ENCODE peak calls at places on chromosomes 5 and 9, in four cellular contexts. One of them, this sample, is unnamed.

GRCh38 chr9:128995791-128996190 is 32.3 kb downstream of the SH3GLB2 start:
- DNase-seq in CD4-positive, CD25-positive, alpha-beta regulatory T cell: no peak
- DNase-seq in SJSA1: no peak
- DNase-seq in neuronal stem cell: no peak
- DNase-seq in this sample: no peak

GRCh38 chr5:96408841-96409458 is 24.1 kb downstream of the PCSK1 start:
- DNase-seq in CD4-positive, CD25-positive, alpha-beta regulatory T cell: no peak
- DNase-seq in SJSA1: no peak
- DNase-seq in neuronal stem cell: no peak
- DNase-seq in this sample: no peak

GRCh38 chr5:32455311-32455710 is 10.8 kb upstream of the ZFR start:
- DNase-seq in CD4-positive, CD25-positive, alpha-beta regulatory T cell: no peak
- DNase-seq in SJSA1: no peak
- DNase-seq in neuronal stem cell: no peak
- DNase-seq in this sample: no peak

GRCh38 chr5:74595143-74595915 is 45.2 kb downstream of the ENC1 start:
- DNase-seq in CD4-positive, CD25-positive, alpha-beta regulatory T cell: no peak
- DNase-seq in SJSA1: no peak
- DNase-seq in neuronal stem cell: no peak
- DNase-seq in this sample: no peak

GRCh38 chr5:168159425-168159824 is 132.0 kb upstream of the WWC1 start:
- DNase-seq in CD4-positive, CD25-positive, alpha-beta regulatory T cell: no peak
- DNase-seq in SJSA1: no peak
- DNase-seq in neuronal stem cell: no peak
- DNase-seq in this sample: no peak

GRCh38 chr9:37302277-37302676 is 120.2 kb upstream of the GRHPR start:
- DNase-seq in CD4-positive, CD25-positive, alpha-beta regulatory T cell: peak; percentile 67
- DNase-seq in SJSA1: no peak
- DNase-seq in neuronal stem cell: no peak
- DNase-seq in this sample: no peak

GRCh38 chr5:132754947-132755346 is 7.7 kb downstream of the CCNI2 start:
- DNase-seq in CD4-positive, CD25-positive, alpha-beta regulatory T cell: no peak
- DNase-seq in SJSA1: peak; percentile 45
- DNase-seq in neuronal stem cell: no peak
- DNase-seq in this sample: no peak

GRCh38 chr9:89372230-89372816 is 54.0 kb downstream of the SECISBP2 start:
- DNase-seq in CD4-positive, CD25-positive, alpha-beta regulatory T cell: peak; percentile 56
- DNase-seq in SJSA1: no peak
- DNase-seq in neuronal stem cell: peak; percentile 5
- DNase-seq in this sample: no peak

GRCh38 chr5:77885501-77885900 is 109.4 kb upstream of the TBCA start:
- DNase-seq in CD4-positive, CD25-positive, alpha-beta regulatory T cell: no peak
- DNase-seq in SJSA1: no peak
- DNase-seq in neuronal stem cell: no peak
- DNase-seq in this sample: no peak

GRCh38 chr5:44645502-44645901 is 163.2 kb upstream of the MRPS30 start:
- DNase-seq in CD4-positive, CD25-positive, alpha-beta regulatory T cell: no peak
- DNase-seq in SJSA1: no peak
- DNase-seq in neuronal stem cell: no peak
- DNase-seq in this sample: no peak
- H3K4me3 ChIP-seq in CD4-positive, CD25-positive, alpha-beta regulatory T cell: no peak overlapping the region
- H3K4me3 ChIP-seq in SJSA1: no peak overlapping the region
- H3K4me3 ChIP-seq in neuronal stem cell: no peak overlapping the region
- H3K4me3 ChIP-seq in this sample: no peak overlapping the region

GRCh38 chr9:107049825-107050184 is 186.8 kb downstream of the ZNF462 start:
- DNase-seq in CD4-positive, CD25-positive, alpha-beta regulatory T cell: no peak
- DNase-seq in SJSA1: no peak
- DNase-seq in neuronal stem cell: no peak
- DNase-seq in this sample: no peak
- H3K9me3 ChIP-seq in CD4-positive, CD25-positive, alpha-beta regulatory T cell: no peaks in the 10 kb centered on the region
- H3K9me3 ChIP-seq in SJSA1: no peaks in the 10 kb centered on the region
- H3K9me3 ChIP-seq in neuronal stem cell: no peaks in the 10 kb centered on the region
- H3K9me3 ChIP-seq in this sample: no peaks in the 10 kb centered on the region

DNA sequence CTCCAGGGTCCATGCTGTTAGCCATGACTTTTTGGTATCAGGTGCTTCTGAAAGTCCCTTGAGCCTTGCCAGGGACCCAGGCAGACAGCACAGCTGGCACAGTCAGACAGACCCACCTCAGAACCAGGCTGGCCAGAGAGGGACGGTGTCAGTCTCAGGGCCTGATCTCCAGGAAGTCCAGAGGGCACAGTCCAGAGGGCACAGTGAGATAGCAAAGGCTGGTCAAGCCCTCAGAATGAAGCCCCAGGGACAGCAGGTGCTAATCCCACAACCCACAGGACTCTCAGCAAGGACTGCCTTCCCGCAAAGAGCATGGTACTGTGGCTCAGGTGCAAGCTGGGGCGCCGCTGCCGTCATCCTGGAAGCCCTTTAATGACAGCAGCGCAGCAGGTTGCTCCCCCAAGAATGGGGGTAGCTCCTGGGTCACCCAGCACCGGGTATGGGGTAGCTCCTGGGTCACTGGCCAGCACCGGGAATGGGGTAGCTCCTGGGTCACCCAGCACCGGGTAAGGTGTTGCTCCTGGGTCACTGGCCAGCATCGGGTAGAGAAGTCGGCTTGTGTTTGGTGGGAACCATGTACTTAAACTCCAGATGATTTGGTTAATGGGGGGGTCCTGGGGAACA is 105.6 kb upstream of the PHYKPL start:
- DNase-seq in CD4-positive, CD25-positive, alpha-beta regulatory T cell: no peak
- DNase-seq in SJSA1: no peak
- DNase-seq in neuronal stem cell: no peak
- DNase-seq in this sample: peak; percentile 51
- H3K4me3 ChIP-seq in CD4-positive, CD25-positive, alpha-beta regulatory T cell: no peak overlapping the region
- H3K4me3 ChIP-seq in SJSA1: no peak overlapping the region
- H3K4me3 ChIP-seq in neuronal stem cell: no peak overlapping the region
- H3K4me3 ChIP-seq in this sample: no peak overlapping the region

GRCh38 chr5:178319541-178320041 is 87.0 kb upstream of the PHYKPL start:
- DNase-seq in CD4-positive, CD25-positive, alpha-beta regulatory T cell: no peak
- DNase-seq in SJSA1: no peak
- DNase-seq in neuronal stem cell: no peak
- DNase-seq in this sample: peak; percentile 24

GRCh38 chr5:178318382-178318781 is 85.8 kb upstream of the PHYKPL start:
- DNase-seq in CD4-positive, CD25-positive, alpha-beta regulatory T cell: no peak
- DNase-seq in SJSA1: no peak
- DNase-seq in neuronal stem cell: no peak
- DNase-seq in this sample: peak; percentile 30

GRCh38 chr5:178320281-178320855 is 87.8 kb upstream of the PHYKPL start:
- DNase-seq in CD4-positive, CD25-positive, alpha-beta regulatory T cell: no peak
- DNase-seq in SJSA1: no peak
- DNase-seq in neuronal stem cell: no peak
- DNase-seq in this sample: peak; percentile 68

GRCh38 chr5:178314961-178315820 is 82.6 kb upstream of the PHYKPL start:
- DNase-seq in CD4-positive, CD25-positive, alpha-beta regulatory T cell: no peak
- DNase-seq in SJSA1: no peak
- DNase-seq in neuronal stem cell: no peak
- DNase-seq in this sample: peak; percentile 40

DNA sequence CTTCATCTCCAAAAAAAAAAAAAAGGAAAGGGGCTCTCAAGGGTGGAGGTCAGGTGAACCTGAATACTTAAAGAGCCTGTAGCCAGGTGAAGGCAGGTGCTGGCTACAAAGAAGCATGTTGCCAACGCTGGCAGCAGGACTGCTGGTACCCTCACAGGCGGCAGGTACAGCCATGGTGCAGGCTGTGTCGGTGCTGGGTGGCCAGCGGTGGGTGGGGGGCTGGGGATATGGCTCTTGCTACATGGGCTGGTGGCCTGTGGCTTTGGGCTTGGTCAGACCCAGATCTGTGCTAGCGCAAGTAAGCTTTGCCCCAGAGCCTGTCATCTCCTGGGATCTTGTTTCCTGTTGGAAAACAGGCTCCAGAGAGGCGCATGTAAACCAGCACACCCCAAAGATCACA is 86.3 kb upstream of the PHYKPL start:
- DNase-seq in CD4-positive, CD25-positive, alpha-beta regulatory T cell: no peak
- DNase-seq in SJSA1: no peak
- DNase-seq in neuronal stem cell: no peak
- DNase-seq in this sample: no peak
- H3K9me3 ChIP-seq in CD4-positive, CD25-positive, alpha-beta regulatory T cell: no peaks in the 10 kb centered on the region
- H3K9me3 ChIP-seq in SJSA1: peaks cover 34% of the 10 kb centered on the region
- H3K9me3 ChIP-seq in neuronal stem cell: peaks cover 2% of the 10 kb centered on the region
- H3K9me3 ChIP-seq in this sample: no peaks in the 10 kb centered on the region

This sample was measured in aorta.